ENCODE peak calls at places on chromosomes 16 and 17, in nine cellular contexts. O is stomach, C is transverse colon, A is K562, X is suprapubic skin, Z is HCT116, J is spleen, D is vagina, E is upper lobe of left lung. Q is an unnamed sample.

GRCh38 chr16:88350922-88351321 is 31.8 kb upstream of the ZNF469 start:
- DNase-seq in E (no peak), A (no peak), C (no peak), O (no peak), D (no peak), X (no peak), J (peak; percentile 61), Z (no peak), Q (no peak)

GRCh38 chr17:3318336-3318735 is 20.2 kb upstream of the OR3A1 start:
- DNase-seq in X (no peak), D (no peak), C (no peak), O (no peak), Z (no peak), E (no peak), A (no peak), J (no peak), Q (no peak)

GRCh38 chr17:29042679-29043538 is at the start of gene PIPOX:
- DNase-seq in O (no peak), A (peak; percentile 23), D (no peak), C (peak; percentile 15), X (no peak), J (no peak), E (peak; percentile 37), Z (no peak), Q (no peak)

GRCh38 chr16:81604960-81605383 is 160.4 kb downstream of the CMIP start:
- DNase-seq in X (no peak), D (no peak), Z (no peak), O (peak; percentile 49), A (no peak), J (no peak), E (no peak), C (no peak), Q (no peak)

GRCh38 chr16:87579691-87580090 is 22.6 kb upstream of the JPH3 start:
- DNase-seq in O (no peak), A (no peak), X (no peak), Z (no peak), C (no peak), J (no peak), E (no peak), D (no peak), Q (no peak)

GRCh38 chr17:2961446-2961845 is 102.0 kb downstream of the OR1D5 start:
- DNase-seq in C (no peak), J (no peak), Z (no peak), D (no peak), X (peak; percentile 13), O (no peak), A (no peak), E (peak; percentile 6), Q (no peak)

GRCh38 chr17:8965394-8966168 is at the start of gene PIK3R5:
- DNase-seq in C (peak; percentile 75), O (peak; percentile 65), D (no peak), J (peak; percentile 97), E (peak; percentile 73), Z (no peak), A (peak; percentile 11), X (no peak), Q (no peak)

GRCh38 chr17:38613525-38613980 is 7.8 kb upstream of the SRCIN1 start:
- DNase-seq in C (no peak), J (no peak), E (no peak), O (no peak), X (no peak), Z (no peak), A (no peak), D (no peak), Q (no peak)

GRCh38 chr17:64341181-64341580 is 49.5 kb downstream of the PECAM1 start:
- DNase-seq in E (no peak), A (no peak), O (no peak), C (no peak), Z (no peak), J (no peak), X (no peak), D (no peak), Q (no peak)

GRCh38 chr16:8854298-8854948 is 14.4 kb downstream of the CARHSP1 start:
- DNase-seq in A (no peak), C (peak; percentile 4), J (peak; percentile 35), E (peak; percentile 16), D (no peak), O (no peak), X (no peak), Z (no peak), Q (no peak)

GRCh38 chr16:89764711-89765201 is 43.4 kb downstream of the ZNF276 start:
- DNase-seq in O (peak; percentile 86), C (peak; percentile 85), J (peak; percentile 88), Z (no peak), X (no peak), A (no peak), E (peak; percentile 94), D (no peak), Q (no peak)
- TF ChIP-seq POLR2AphosphoS5 in O (peak; percentile 82), C (peak; percentile 59), J (peak; percentile 78), Z (no peak), X (no peak), A (no peak), E (peak; percentile 72), D (no peak), Q (peak; percentile 50)

GRCh38 chr16:67967183-67967955 is 1.1 kb downstream of the SLC12A4 start:
- DNase-seq in Z (no peak), J (peak; percentile 67), E (no peak), O (no peak), A (peak; percentile 40), D (no peak), C (no peak), X (no peak), Q (no peak)
- TF ChIP-seq CTCF in Z (no peak), J (no peak), E (no peak), O (no peak), A (no peak), D (no peak), C (no peak), X (no peak), Q (no peak)

DNA sequence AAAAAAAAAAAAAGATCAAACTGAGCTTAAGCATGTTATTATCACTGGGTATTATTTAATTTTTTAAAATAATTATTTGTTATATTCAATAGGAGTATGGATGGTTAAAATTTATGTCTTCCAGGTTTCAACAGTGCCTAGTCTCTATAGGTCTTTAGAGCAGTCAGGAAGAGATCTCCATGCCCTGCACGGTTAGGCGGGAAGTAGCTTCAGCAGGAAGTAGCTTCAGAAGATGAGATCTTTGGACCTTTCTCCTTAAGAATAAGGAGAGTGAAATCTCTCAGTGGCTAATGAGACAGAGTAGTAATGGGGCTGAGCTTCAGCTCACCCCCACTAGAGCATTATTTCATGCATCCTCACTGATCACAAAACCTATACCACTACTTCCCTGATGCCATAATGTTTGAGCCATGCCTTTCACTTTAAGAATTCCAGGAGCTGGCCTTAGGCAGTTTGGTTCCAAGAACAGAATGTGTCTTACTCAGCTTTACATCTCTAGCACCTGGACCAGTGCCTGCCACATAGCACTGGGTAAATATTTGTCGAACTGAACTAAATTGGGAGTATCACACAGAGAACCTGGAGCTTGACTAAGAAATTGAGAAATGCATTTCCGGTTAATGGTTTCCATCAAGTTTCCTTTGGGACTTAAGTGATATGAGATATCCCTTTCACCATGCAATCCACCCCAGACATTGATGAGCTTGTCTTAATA is 43.5 kb downstream of the SCPEP1 start:
- DNase-seq in C (peak; percentile 65), O (peak; percentile 90), X (no peak), Z (no peak), E (peak; percentile 76), J (no peak), D (no peak), A (no peak), Q (peak; percentile 51)
- TF ChIP-seq POLR2AphosphoS5 in C (no peak), O (peak; percentile 13), X (no peak), Z (no peak), E (no peak), J (no peak), D (no peak), A (no peak), Q (no peak)

GRCh38 chr17:74454197-74455024 is 12.0 kb upstream of the CD300A start:
- DNase-seq in D (no peak), O (no peak), A (peak; percentile 91), C (peak; percentile 94), Z (peak; percentile 66), J (peak; percentile 96), X (peak; percentile 95), E (peak; percentile 96), Q (no peak)
- TF ChIP-seq CTCF in D (no peak), O (peak; percentile 13), A (peak; percentile 47), C (no peak), Z (no peak), J (peak; percentile 75), X (peak; percentile 34), E (peak; percentile 31), Q (peak; percentile 21)

GRCh38 chr16:86209202-86209601 is 301.1 kb upstream of the FOXF1 start:
- DNase-seq in X (no peak), C (no peak), Z (no peak), D (no peak), E (no peak), O (no peak), J (no peak), A (no peak), Q (no peak)
- TF ChIP-seq POLR2AphosphoS5 in X (no peak), C (no peak), Z (no peak), D (no peak), E (no peak), O (no peak), J (no peak), A (no peak), Q (no peak)